ENCODE peak calls at places on chromosomes 3 and 15, in seven cellular contexts. One of them, this sample, is unnamed.

GRCh38 chr15:27499191-27499590 is 528.2 kb downstream of the GABRG3 start:
- DNase-seq in heart right ventricle: no peak
- DNase-seq in AG09319: no peak
- DNase-seq in AG04450: no peak
- DNase-seq in fibroblast of mammary gland: no peak
- DNase-seq in fibroblast of lung: no peak
- DNase-seq in neural progenitor cell: peak; percentile 63
- DNase-seq in this sample: no peak

GRCh38 chr3:24161841-24162240 is 216.8 kb downstream of the NR1D2 start:
- DNase-seq in heart right ventricle: no peak
- DNase-seq in AG09319: no peak
- DNase-seq in AG04450: no peak
- DNase-seq in fibroblast of mammary gland: no peak
- DNase-seq in fibroblast of lung: no peak
- DNase-seq in neural progenitor cell: peak; percentile 13
- DNase-seq in this sample: peak; percentile 37

GRCh38 chr3:138078096-138078495 is 37.3 kb downstream of the DZIP1L start:
- DNase-seq in heart right ventricle: no peak
- DNase-seq in AG09319: no peak
- DNase-seq in AG04450: no peak
- DNase-seq in fibroblast of mammary gland: peak; percentile 81
- DNase-seq in fibroblast of lung: peak; percentile 71
- DNase-seq in neural progenitor cell: no peak
- DNase-seq in this sample: peak; percentile 48

GRCh38 chr3:108477511-108478147 is 32.8 kb downstream of the MYH15 start:
- DNase-seq in heart right ventricle: peak; percentile 14
- DNase-seq in AG09319: peak; percentile 47
- DNase-seq in AG04450: peak; percentile 49
- DNase-seq in fibroblast of mammary gland: peak; percentile 79
- DNase-seq in fibroblast of lung: peak; percentile 64
- DNase-seq in neural progenitor cell: peak; percentile 70
- DNase-seq in this sample: peak; percentile 46

GRCh38 chr3:191166366-191166765 is 32.7 kb upstream of the OSTN start:
- DNase-seq in heart right ventricle: no peak
- DNase-seq in AG09319: no peak
- DNase-seq in AG04450: no peak
- DNase-seq in fibroblast of mammary gland: no peak
- DNase-seq in fibroblast of lung: no peak
- DNase-seq in neural progenitor cell: no peak
- DNase-seq in this sample: no peak

GRCh38 chr15:37099321-37100108 is 834 bp downstream of the MEIS2 start:
- DNase-seq in heart right ventricle: no peak
- DNase-seq in AG09319: no peak
- DNase-seq in AG04450: no peak
- DNase-seq in fibroblast of mammary gland: peak; percentile 80
- DNase-seq in fibroblast of lung: peak; percentile 63
- DNase-seq in neural progenitor cell: peak; percentile 40
- DNase-seq in this sample: no peak

GRCh38 chr15:35505152-35505551 is 40.8 kb downstream of the DPH6 start:
- DNase-seq in heart right ventricle: no peak
- DNase-seq in AG09319: no peak
- DNase-seq in AG04450: no peak
- DNase-seq in fibroblast of mammary gland: no peak
- DNase-seq in fibroblast of lung: no peak
- DNase-seq in neural progenitor cell: no peak
- DNase-seq in this sample: no peak

GRCh38 chr15:77538011-77538410 is 94.7 kb downstream of the LINGO1 start:
- DNase-seq in heart right ventricle: no peak
- DNase-seq in AG09319: no peak
- DNase-seq in AG04450: no peak
- DNase-seq in fibroblast of mammary gland: no peak
- DNase-seq in fibroblast of lung: no peak
- DNase-seq in neural progenitor cell: no peak
- DNase-seq in this sample: no peak

GRCh38 chr3:142724682-142725351 is 983 bp downstream of the TRPC1 start:
- DNase-seq in heart right ventricle: peak; percentile 34
- DNase-seq in AG09319: no peak
- DNase-seq in AG04450: no peak
- DNase-seq in fibroblast of mammary gland: peak; percentile 43
- DNase-seq in fibroblast of lung: peak; percentile 40
- DNase-seq in neural progenitor cell: peak; percentile 84
- DNase-seq in this sample: peak; percentile 16

GRCh38 chr3:30124435-30125390 is 481.7 kb upstream of the TGFBR2 start:
- DNase-seq in heart right ventricle: no peak
- DNase-seq in AG09319: no peak
- DNase-seq in AG04450: peak; percentile 4
- DNase-seq in fibroblast of mammary gland: peak; percentile 28
- DNase-seq in fibroblast of lung: peak; percentile 85
- DNase-seq in neural progenitor cell: peak; percentile 9
- DNase-seq in this sample: peak; percentile 23

GRCh38 chr3:141066593-141066860 is 15.4 kb downstream of the SPSB4 start:
- DNase-seq in heart right ventricle: no peak
- DNase-seq in AG09319: no peak
- DNase-seq in AG04450: no peak
- DNase-seq in fibroblast of mammary gland: no peak
- DNase-seq in fibroblast of lung: no peak
- DNase-seq in neural progenitor cell: no peak
- DNase-seq in this sample: no peak

GRCh38 chr15:64528871-64529270 is 68.5 kb downstream of the ZNF609 start:
- DNase-seq in heart right ventricle: no peak
- DNase-seq in AG09319: no peak
- DNase-seq in AG04450: no peak
- DNase-seq in fibroblast of mammary gland: no peak
- DNase-seq in fibroblast of lung: no peak
- DNase-seq in neural progenitor cell: no peak
- DNase-seq in this sample: no peak

GRCh38 chr15:64535460-64536243 is 75.3 kb downstream of the ZNF609 start:
- DNase-seq in heart right ventricle: no peak
- DNase-seq in AG09319: no peak
- DNase-seq in AG04450: no peak
- DNase-seq in fibroblast of mammary gland: no peak
- DNase-seq in fibroblast of lung: no peak
- DNase-seq in neural progenitor cell: no peak
- DNase-seq in this sample: no peak

GRCh38 chr15:64532921-64533320 is 72.5 kb downstream of the ZNF609 start:
- DNase-seq in heart right ventricle: no peak
- DNase-seq in AG09319: no peak
- DNase-seq in AG04450: no peak
- DNase-seq in fibroblast of mammary gland: peak; percentile 14
- DNase-seq in fibroblast of lung: no peak
- DNase-seq in neural progenitor cell: no peak
- DNase-seq in this sample: no peak

GRCh38 chr15:64530472-64530871 is 70.1 kb downstream of the ZNF609 start:
- DNase-seq in heart right ventricle: no peak
- DNase-seq in AG09319: no peak
- DNase-seq in AG04450: no peak
- DNase-seq in fibroblast of mammary gland: no peak
- DNase-seq in fibroblast of lung: no peak
- DNase-seq in neural progenitor cell: no peak
- DNase-seq in this sample: no peak

DNA sequence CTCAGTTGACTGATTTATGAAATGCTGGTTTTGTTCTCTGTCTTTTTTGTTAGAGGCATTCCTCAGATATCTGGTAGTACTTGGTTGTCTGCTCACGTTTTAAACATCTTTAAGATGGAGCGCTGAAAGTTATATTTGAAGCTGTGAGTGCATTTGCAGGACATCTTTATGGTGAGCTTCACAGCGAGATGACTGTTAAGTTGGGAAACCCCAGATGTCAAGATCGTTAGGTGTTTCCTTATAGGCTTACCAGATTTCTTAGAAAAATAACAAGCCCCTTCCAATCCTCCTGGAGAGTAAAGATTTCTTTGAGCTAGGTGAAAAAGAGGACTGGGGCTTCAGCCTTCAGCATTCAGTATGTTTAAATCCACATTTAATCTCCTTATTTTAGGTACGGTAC is 72.1 kb downstream of the ZNF609 start:
- DNase-seq in heart right ventricle: no peak
- DNase-seq in AG09319: no peak
- DNase-seq in AG04450: no peak
- DNase-seq in fibroblast of mammary gland: no peak
- DNase-seq in fibroblast of lung: no peak
- DNase-seq in neural progenitor cell: no peak
- DNase-seq in this sample: no peak
- TF ChIP-seq CTCF in heart right ventricle: no peak
- TF ChIP-seq CTCF in AG09319: no peak
- TF ChIP-seq CTCF in AG04450: no peak
- TF ChIP-seq CTCF in fibroblast of mammary gland: no peak
- TF ChIP-seq CTCF in fibroblast of lung: no peak
- TF ChIP-seq CTCF in neural progenitor cell: no peak
- TF ChIP-seq CTCF in this sample: no peak

GRCh38 chr15:80467311-80467714 is 63.1 kb downstream of the ARNT2 start:
- DNase-seq in heart right ventricle: no peak
- DNase-seq in AG09319: no peak
- DNase-seq in AG04450: no peak
- DNase-seq in fibroblast of mammary gland: no peak
- DNase-seq in fibroblast of lung: no peak
- DNase-seq in neural progenitor cell: no peak
- DNase-seq in this sample: no peak
- TF ChIP-seq CTCF in heart right ventricle: no peak
- TF ChIP-seq CTCF in AG09319: no peak
- TF ChIP-seq CTCF in AG04450: no peak
- TF ChIP-seq CTCF in fibroblast of mammary gland: no peak
- TF ChIP-seq CTCF in fibroblast of lung: no peak
- TF ChIP-seq CTCF in neural progenitor cell: no peak
- TF ChIP-seq CTCF in this sample: no peak

GRCh38 chr3:61372723-61373122 is 121.5 kb upstream of the FHIT start:
- DNase-seq in heart right ventricle: no peak
- DNase-seq in AG09319: no peak
- DNase-seq in AG04450: no peak
- DNase-seq in fibroblast of mammary gland: no peak
- DNase-seq in fibroblast of lung: no peak
- DNase-seq in neural progenitor cell: no peak
- DNase-seq in this sample: no peak

GRCh38 chr3:61371123-61371522 is 119.9 kb upstream of the FHIT start:
- DNase-seq in heart right ventricle: no peak
- DNase-seq in AG09319: no peak
- DNase-seq in AG04450: no peak
- DNase-seq in fibroblast of mammary gland: peak; percentile 17
- DNase-seq in fibroblast of lung: peak; percentile 1
- DNase-seq in neural progenitor cell: peak; percentile 34
- DNase-seq in this sample: no peak
- TF ChIP-seq CTCF in heart right ventricle: peak; percentile 53
- TF ChIP-seq CTCF in AG09319: peak; percentile 23
- TF ChIP-seq CTCF in AG04450: peak; percentile 49
- TF ChIP-seq CTCF in fibroblast of mammary gland: peak; percentile 49
- TF ChIP-seq CTCF in fibroblast of lung: peak; percentile 21
- TF ChIP-seq CTCF in neural progenitor cell: peak; percentile 89
- TF ChIP-seq CTCF in this sample: peak; percentile 65

GRCh38 chr15:57111002-57111401 is 192.6 kb downstream of the TCF12 start:
- DNase-seq in heart right ventricle: no peak
- DNase-seq in AG09319: no peak
- DNase-seq in AG04450: no peak
- DNase-seq in fibroblast of mammary gland: no peak
- DNase-seq in fibroblast of lung: no peak
- DNase-seq in neural progenitor cell: peak; percentile 19
- DNase-seq in this sample: no peak
- TF ChIP-seq CTCF in heart right ventricle: no peak
- TF ChIP-seq CTCF in AG09319: no peak
- TF ChIP-seq CTCF in AG04450: peak; percentile 36
- TF ChIP-seq CTCF in fibroblast of mammary gland: peak; percentile 8
- TF ChIP-seq CTCF in fibroblast of lung: peak; percentile 33
- TF ChIP-seq CTCF in neural progenitor cell: peak; percentile 31
- TF ChIP-seq CTCF in this sample: peak; percentile 51

GRCh38 chr3:111850481-111850880 is 8.6 kb upstream of the PHLDB2 start:
- DNase-seq in heart right ventricle: no peak
- DNase-seq in AG09319: peak; percentile 58
- DNase-seq in AG04450: no peak
- DNase-seq in fibroblast of mammary gland: peak; percentile 80
- DNase-seq in fibroblast of lung: peak; percentile 63
- DNase-seq in neural progenitor cell: no peak
- DNase-seq in this sample: peak; percentile 48

GRCh38 chr3:111848778-111849177 is 10.3 kb upstream of the PHLDB2 start:
- DNase-seq in heart right ventricle: no peak
- DNase-seq in AG09319: no peak
- DNase-seq in AG04450: no peak
- DNase-seq in fibroblast of mammary gland: no peak
- DNase-seq in fibroblast of lung: no peak
- DNase-seq in neural progenitor cell: no peak
- DNase-seq in this sample: no peak

GRCh38 chr3:111846717-111847116 is 12.3 kb upstream of the PHLDB2 start:
- DNase-seq in heart right ventricle: no peak
- DNase-seq in AG09319: peak; percentile 75
- DNase-seq in AG04450: peak; percentile 58
- DNase-seq in fibroblast of mammary gland: peak; percentile 92
- DNase-seq in fibroblast of lung: peak; percentile 88
- DNase-seq in neural progenitor cell: no peak
- DNase-seq in this sample: peak; percentile 80

GRCh38 chr3:111845996-111846395 is 13.1 kb upstream of the PHLDB2 start:
- DNase-seq in heart right ventricle: no peak
- DNase-seq in AG09319: no peak
- DNase-seq in AG04450: no peak
- DNase-seq in fibroblast of mammary gland: peak; percentile 84
- DNase-seq in fibroblast of lung: peak; percentile 50
- DNase-seq in neural progenitor cell: no peak
- DNase-seq in this sample: no peak

DNA sequence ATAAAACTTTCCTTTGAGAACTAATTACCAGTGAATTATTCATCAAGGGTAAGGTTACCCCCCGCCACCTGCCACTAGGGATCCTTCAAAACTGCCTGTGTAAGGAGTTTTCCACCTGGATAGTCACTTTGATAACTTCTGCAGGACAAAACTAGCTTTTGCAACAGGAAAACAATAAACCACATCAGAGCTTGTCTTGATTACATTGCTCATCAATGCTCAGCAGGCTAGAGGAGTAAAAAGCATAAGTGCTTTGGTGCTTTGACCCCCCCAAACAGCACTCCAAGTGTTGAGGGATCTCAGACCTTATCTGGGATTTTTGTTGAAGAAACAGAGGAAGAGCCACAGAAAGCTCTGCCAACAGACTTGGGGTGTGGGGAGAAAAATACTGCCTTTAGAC is 10.8 kb upstream of the PHLDB2 start:
- DNase-seq in heart right ventricle: no peak
- DNase-seq in AG09319: no peak
- DNase-seq in AG04450: no peak
- DNase-seq in fibroblast of mammary gland: no peak
- DNase-seq in fibroblast of lung: no peak
- DNase-seq in neural progenitor cell: no peak
- DNase-seq in this sample: no peak
- TF ChIP-seq CTCF in heart right ventricle: no peak
- TF ChIP-seq CTCF in AG09319: no peak
- TF ChIP-seq CTCF in AG04450: no peak
- TF ChIP-seq CTCF in fibroblast of mammary gland: no peak
- TF ChIP-seq CTCF in fibroblast of lung: no peak
- TF ChIP-seq CTCF in neural progenitor cell: no peak
- TF ChIP-seq CTCF in this sample: no peak

DNA sequence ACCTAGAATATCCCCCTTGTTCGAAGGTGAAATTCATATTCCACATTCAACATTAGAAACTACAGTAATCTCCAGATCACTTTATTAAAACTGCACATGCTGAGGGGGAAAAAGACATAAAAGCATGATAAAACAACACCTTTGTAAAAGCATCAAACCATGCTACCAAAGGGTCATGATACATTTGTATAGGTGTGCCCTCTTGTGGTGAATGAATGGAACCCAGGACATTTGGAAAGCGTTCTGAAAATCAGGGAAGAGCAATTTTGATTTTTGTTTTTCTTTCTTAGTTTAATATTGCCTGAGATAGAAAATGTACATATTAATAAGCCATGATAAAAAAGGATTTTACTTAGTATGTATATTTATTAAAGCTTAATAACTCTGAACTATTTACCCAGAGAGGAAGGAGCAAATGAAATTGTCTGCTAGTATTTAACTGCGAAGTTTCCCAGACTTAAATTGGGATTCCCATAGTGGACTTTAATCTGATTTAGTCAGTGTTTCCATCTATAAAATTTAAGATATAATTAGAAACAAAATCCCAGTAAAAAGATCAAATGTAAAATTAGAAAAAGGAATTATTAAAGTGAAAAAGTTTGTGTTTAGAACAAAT is 105.8 kb upstream of the ARL6 start:
- DNase-seq in heart right ventricle: no peak
- DNase-seq in AG09319: no peak
- DNase-seq in AG04450: no peak
- DNase-seq in fibroblast of mammary gland: peak; percentile 20
- DNase-seq in fibroblast of lung: peak; percentile 1
- DNase-seq in neural progenitor cell: peak; percentile 62
- DNase-seq in this sample: peak; percentile 2
- TF ChIP-seq CTCF in heart right ventricle: peak; percentile 39
- TF ChIP-seq CTCF in AG09319: peak; percentile 46
- TF ChIP-seq CTCF in AG04450: peak; percentile 58
- TF ChIP-seq CTCF in fibroblast of mammary gland: peak; percentile 69
- TF ChIP-seq CTCF in fibroblast of lung: peak; percentile 37
- TF ChIP-seq CTCF in neural progenitor cell: peak; percentile 87
- TF ChIP-seq CTCF in this sample: peak; percentile 77